ENCODE peak calls at places on chromosomes 4 and X, in ten cellular contexts. J is cardiac muscle cell, G is gastrocnemius medialis, N is PC-3, K is adrenal gland, F is A549, E is thoracic aorta, Y is osteoblast, L is foreskin keratinocyte, V is heart left ventricle. Q is an unnamed sample.

GRCh38 chrX:131918839-131919238 is 104.3 kb upstream of the STK26 start:
- DNase-seq in J (no peak), G (no peak), N (no peak), K (no peak), F (no peak), E (no peak), Y (no peak), L (peak; percentile 24), V (no peak), Q (no peak)

GRCh38 chr4:39255916-39256315 is 73.6 kb downstream of the WDR19 start:
- DNase-seq in J (peak; percentile 33), G (no peak), N (no peak), K (no peak), F (no peak), E (no peak), Y (no peak), L (no peak), V (no peak), Q (no peak)

GRCh38 chrX:130083656-130084382 is 26.5 kb downstream of the ELF4 start:
- DNase-seq in J (no peak), G (no peak), N (no peak), K (no peak), F (no peak), E (no peak), Y (peak; percentile 11), L (no peak), V (no peak), Q (no peak)

GRCh38 chr4:5395781-5396180 is 312.6 kb downstream of the EVC2 start:
- DNase-seq in J (no peak), G (no peak), N (no peak), K (no peak), F (no peak), E (no peak), Y (no peak), L (no peak), V (no peak), Q (no peak)

GRCh38 chrX:110341189-110342035 is 17.2 kb upstream of the RTL9 start:
- DNase-seq in J (peak; percentile 74), G (peak; percentile 17), N (peak; percentile 78), K (no peak), F (no peak), E (no peak), Y (peak; percentile 27), L (peak; percentile 71), V (no peak), Q (no peak)

GRCh38 chrX:111875881-111876280 is at the start of gene TRPC5OS:
- DNase-seq in J (no peak), G (no peak), N (no peak), K (no peak), F (no peak), E (no peak), Y (no peak), L (no peak), V (no peak), Q (no peak)

GRCh38 chrX:334971-335757 is 16.6 kb upstream of the GTPBP6 start:
- DNase-seq in J (no peak), G (no peak), N (no peak), K (no peak), F (no peak), E (no peak), Y (no peak), L (no peak), V (no peak), Q (no peak)

GRCh38 chr4:129323630-129324029 is 227.7 kb downstream of the C4orf33 start:
- DNase-seq in J (no peak), G (no peak), N (no peak), K (no peak), F (no peak), E (no peak), Y (no peak), L (no peak), V (no peak), Q (no peak)

GRCh38 chrX:46407753-46408130 is 137.5 kb downstream of the ZNF674 start:
- DNase-seq in J (peak; percentile 24), G (no peak), N (no peak), K (peak; percentile 73), F (no peak), E (no peak), Y (peak; percentile 49), L (no peak), V (no peak), Q (no peak)

GRCh38 chrX:22542641-22543040 is 269.9 kb downstream of the CBLL2 start:
- DNase-seq in J (no peak), G (no peak), N (peak; percentile 12), K (no peak), F (no peak), E (no peak), Y (no peak), L (no peak), V (no peak), Q (no peak)

GRCh38 chrX:22742174-22742573 is 257.6 kb upstream of the DDX53 start:
- DNase-seq in J (peak; percentile 61), G (no peak), N (peak; percentile 11), K (no peak), F (no peak), E (no peak), Y (no peak), L (peak; percentile 25), V (no peak), Q (no peak)

GRCh38 chr4:168486961-168487820 is 6.9 kb upstream of the DDX60L start:
- DNase-seq in J (peak; percentile 37), G (no peak), N (peak; percentile 86), K (no peak), F (peak; percentile 58), E (no peak), Y (peak; percentile 65), L (peak; percentile 98), V (no peak), Q (no peak)

GRCh38 chr4:152454398-152455011 is 81.4 kb downstream of the FBXW7 start:
- DNase-seq in J (peak; percentile 51), G (no peak), N (peak; percentile 53), K (no peak), F (peak; percentile 10), E (no peak), Y (peak; percentile 36), L (no peak), V (no peak), Q (no peak)

GRCh38 chr4:99473131-99473530 is 37.7 kb upstream of the C4orf17 start:
- DNase-seq in J (no peak), G (no peak), N (no peak), K (no peak), F (no peak), E (no peak), Y (no peak), L (peak; percentile 68), V (no peak), Q (no peak)

GRCh38 chr4:38242822-38243384 is 282.7 kb downstream of the PTTG2 start:
- DNase-seq in J (no peak), G (no peak), N (no peak), K (no peak), F (no peak), E (no peak), Y (peak; percentile 8), L (no peak), V (no peak), Q (no peak)

GRCh38 chr4:26161030-26161824 is 159.6 kb upstream of the RBPJ start:
- DNase-seq in J (no peak), G (no peak), N (peak; percentile 34), K (no peak), F (no peak), E (no peak), Y (no peak), L (no peak), V (no peak), Q (no peak)
- TF ChIP-seq CTCF in J (peak; percentile 21), G (no peak), N (peak; percentile 61), K (no peak), F (no peak), E (no peak), Y (peak; percentile 34), L (peak; percentile 31), V (no peak), Q (no peak)

GRCh38 chr4:148694702-148695101 is 252.5 kb upstream of the NR3C2 start:
- DNase-seq in J (no peak), G (no peak), N (no peak), K (no peak), F (no peak), E (no peak), Y (no peak), L (no peak), V (no peak), Q (no peak)
- H3K4me1 ChIP-seq in J (no peaks in the 10 kb centered on the region), G (no peaks in the 10 kb centered on the region), N (no peaks in the 10 kb centered on the region), K (no peaks in the 10 kb centered on the region), F (no peaks in the 10 kb centered on the region), E (no peaks in the 10 kb centered on the region), Y (no peaks in the 10 kb centered on the region), L (no peaks in the 10 kb centered on the region), V (no peaks in the 10 kb centered on the region), Q (no peaks in the 10 kb centered on the region)

GRCh38 chr4:29853843-29854242 is 866.3 kb upstream of the PCDH7 start:
- DNase-seq in J (no peak), G (no peak), N (no peak), K (no peak), F (no peak), E (no peak), Y (no peak), L (no peak), V (no peak), Q (no peak)
- TF ChIP-seq CTCF in J (no peak), G (no peak), N (no peak), K (no peak), F (no peak), E (no peak), Y (no peak), L (no peak), V (no peak), Q (no peak)

GRCh38 chrX:79095441-79096338 is 48.8 kb upstream of the GPR174 start:
- DNase-seq in J (no peak), G (no peak), N (no peak), K (no peak), F (no peak), E (no peak), Y (no peak), L (no peak), V (no peak), Q (no peak)

GRCh38 chrX:79094075-79094832 is 50.2 kb upstream of the GPR174 start:
- DNase-seq in J (no peak), G (no peak), N (no peak), K (no peak), F (no peak), E (no peak), Y (no peak), L (no peak), V (no peak), Q (no peak)

GRCh38 chrX:79084923-79085322 is 59.6 kb upstream of the GPR174 start:
- DNase-seq in J (no peak), G (no peak), N (no peak), K (no peak), F (no peak), E (no peak), Y (no peak), L (no peak), V (no peak), Q (no peak)

DNA sequence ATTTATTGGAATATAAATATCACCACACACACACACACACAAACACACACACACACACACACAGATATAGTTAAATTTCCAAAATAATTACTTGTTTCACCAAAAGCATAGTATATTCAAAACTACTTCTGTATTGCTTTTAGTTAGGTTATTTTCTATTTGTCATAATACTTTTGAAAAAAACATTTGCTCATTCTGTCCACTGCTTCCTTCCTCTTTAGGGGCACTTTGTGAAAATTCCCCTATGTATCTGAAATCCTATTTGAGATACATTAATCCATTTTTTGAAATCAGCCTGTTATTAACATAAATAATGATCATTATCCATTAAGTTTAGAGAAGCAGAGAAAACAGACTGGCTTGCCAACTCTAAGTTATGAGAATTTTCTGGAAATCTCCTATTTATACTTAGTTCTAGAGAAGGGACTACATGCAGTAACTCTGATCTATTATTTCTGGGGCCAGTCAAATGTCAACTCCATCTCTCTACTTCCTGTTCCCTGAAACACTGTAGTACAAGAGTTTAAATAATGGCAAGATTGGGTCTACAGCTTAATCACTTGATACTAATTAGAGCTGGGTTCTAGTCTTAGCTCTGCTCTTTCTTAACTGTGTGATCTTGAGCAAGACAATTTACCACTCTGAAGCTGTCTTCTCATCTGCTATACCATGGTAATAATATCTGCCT is 54.4 kb upstream of the GPR174 start:
- DNase-seq in J (no peak), G (no peak), N (no peak), K (no peak), F (no peak), E (no peak), Y (no peak), L (no peak), V (no peak), Q (no peak)
- H3K4me1 ChIP-seq in J (no peaks in the 10 kb centered on the region), G (no peaks in the 10 kb centered on the region), N (no peaks in the 10 kb centered on the region), K (no peaks in the 10 kb centered on the region), F (no peaks in the 10 kb centered on the region), E (no peaks in the 10 kb centered on the region), Y (no peaks in the 10 kb centered on the region), L (no peaks in the 10 kb centered on the region), V (no peaks in the 10 kb centered on the region), Q (no peaks in the 10 kb centered on the region)